ENCODE peak calls at places on chromosomes 4 and X, in eight cellular contexts. X is endodermal cell, T is IMR-90, Q is left lung, N is upper lobe of right lung, F is GM23248, D is cardiac muscle cell, I is psoas muscle. G is an unnamed sample. For H3K9me3, the result is how much of the 10 kb centered on the place peaks cover.

GRCh38 chr4:1952046-1952700 is 56.6 kb downstream of the NELFA start:
- DNase-seq in X (no peak), T (no peak), Q (no peak), N (no peak), F (no peak), D (no peak), I (no peak), G (no peak)

GRCh38 chr4:168304744-168305459 is 13.7 kb downstream of the DDX60 start:
- DNase-seq in X (no peak), T (peak), Q (no peak), N (no peak), F (peak), D (peak), I (no peak), G (peak)

GRCh38 chr4:80446664-80447063 is 111.1 kb downstream of the CFAP299 start:
- DNase-seq in X (no peak), T (peak), Q (no peak), N (no peak), F (peak), D (no peak), I (no peak), G (no peak)

GRCh38 chr4:124806403-124806802 is 93.9 kb upstream of the ANKRD50 start:
- DNase-seq in X (no peak), T (peak), Q (no peak), N (no peak), F (peak), D (no peak), I (no peak), G (no peak)

GRCh38 chr4:16225681-16225995 is 633 bp downstream of the TAPT1 start:
- DNase-seq in X (no peak), T (no peak), Q (no peak), N (no peak), F (no peak), D (no peak), I (no peak), G (no peak)

GRCh38 chrX:110188701-110189558 is 129.0 kb downstream of the AMMECR1 start:
- DNase-seq in X (no peak), T (peak), Q (no peak), N (no peak), F (no peak), D (no peak), I (no peak), G (peak)

GRCh38 chrX:37420179-37420578 is 71.0 kb downstream of the PRRG1 start:
- DNase-seq in X (no peak), T (peak), Q (no peak), N (no peak), F (peak), D (no peak), I (no peak), G (no peak)

GRCh38 chr4:35934370-35934981 is 309.8 kb downstream of the ARAP2 start:
- DNase-seq in X (no peak), T (peak), Q (no peak), N (no peak), F (peak), D (peak), I (no peak), G (no peak)

GRCh38 chr4:73936969-73937368 is 44.9 kb downstream of the PF4 start:
- DNase-seq in X (no peak), T (no peak), Q (no peak), N (no peak), F (no peak), D (no peak), I (no peak), G (no peak)

GRCh38 chr4:81135501-81135900 is 79.5 kb downstream of the PRKG2 start:
- DNase-seq in X (no peak), T (peak), Q (no peak), N (no peak), F (peak), D (peak), I (no peak), G (no peak)

GRCh38 chr4:40672528-40673522 is 43.2 kb upstream of the RBM47 start:
- DNase-seq in X (peak), T (peak), Q (peak), N (peak), F (peak), D (peak), I (peak), G (no peak)

GRCh38 chrX:130091976-130092522 is 18.2 kb downstream of the ELF4 start:
- DNase-seq in X (peak), T (no peak), Q (peak), N (peak), F (no peak), D (no peak), I (peak), G (no peak)

GRCh38 chrX:40644821-40645358 is 2.5 kb downstream of the CXorf38 start:
- DNase-seq in X (no peak), T (peak), Q (peak), N (peak), F (peak), D (peak), I (peak), G (peak)

GRCh38 chr4:182973421-182974340 is 56.5 kb upstream of the DCTD start:
- DNase-seq in X (no peak), T (peak), Q (no peak), N (no peak), F (no peak), D (peak), I (no peak), G (peak)

GRCh38 chr4:85761803-85762202 is 286.9 kb downstream of the ARHGAP24 start:
- DNase-seq in X (no peak), T (peak), Q (peak), N (no peak), F (peak), D (peak), I (peak), G (peak)

GRCh38 chrX:71936632-71937031 is 26.0 kb downstream of the NHSL2 start:
- DNase-seq in X (no peak), T (no peak), Q (no peak), N (no peak), F (no peak), D (no peak), I (no peak), G (no peak)
- H3K9me3 ChIP-seq in X (under half), T (under half), Q (under half), N (under half), F (under half), D (under half), I (under half), G (under half)

GRCh38 chrX:75327607-75328006 is 53.7 kb downstream of the UPRT start:
- DNase-seq in X (no peak), T (no peak), Q (no peak), N (no peak), F (no peak), D (no peak), I (no peak), G (no peak)
- H3K9me3 ChIP-seq in X (half or more), T (under half), Q (under half), N (under half), F (under half), D (under half), I (under half), G (under half)

DNA sequence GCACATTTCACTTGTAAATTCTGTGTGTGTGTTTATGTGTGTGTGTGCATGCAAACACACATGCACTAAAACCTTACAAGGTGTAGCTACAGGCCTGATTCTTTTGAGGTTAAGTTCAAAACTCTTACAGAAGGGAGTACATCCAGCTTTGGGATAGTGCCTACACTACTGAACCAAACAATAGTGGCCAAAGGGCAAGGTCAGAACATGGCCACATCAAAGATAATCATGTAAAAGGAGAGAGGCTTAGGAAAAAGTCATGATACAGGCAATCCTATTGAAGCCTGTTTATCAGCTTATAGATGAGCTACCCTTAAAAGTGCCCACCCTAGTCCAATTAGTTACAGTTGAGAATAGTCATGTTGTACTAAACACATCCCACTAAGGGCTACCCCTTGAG is 139.6 kb downstream of the IDS start:
- DNase-seq in X (no peak), T (no peak), Q (no peak), N (no peak), F (no peak), D (no peak), I (no peak), G (no peak)
- H3K9me3 ChIP-seq in X (under half), T (under half), Q (under half), N (under half), F (under half), D (under half), I (under half), G (under half)

GRCh38 chr4:61763682-61764081 is 563.6 kb downstream of the ADGRL3 start:
- DNase-seq in X (no peak), T (no peak), Q (no peak), N (no peak), F (no peak), D (no peak), I (no peak), G (no peak)

GRCh38 chr4:61762722-61763627 is 562.8 kb downstream of the ADGRL3 start:
- DNase-seq in X (no peak), T (no peak), Q (no peak), N (no peak), F (no peak), D (no peak), I (no peak), G (no peak)

DNA sequence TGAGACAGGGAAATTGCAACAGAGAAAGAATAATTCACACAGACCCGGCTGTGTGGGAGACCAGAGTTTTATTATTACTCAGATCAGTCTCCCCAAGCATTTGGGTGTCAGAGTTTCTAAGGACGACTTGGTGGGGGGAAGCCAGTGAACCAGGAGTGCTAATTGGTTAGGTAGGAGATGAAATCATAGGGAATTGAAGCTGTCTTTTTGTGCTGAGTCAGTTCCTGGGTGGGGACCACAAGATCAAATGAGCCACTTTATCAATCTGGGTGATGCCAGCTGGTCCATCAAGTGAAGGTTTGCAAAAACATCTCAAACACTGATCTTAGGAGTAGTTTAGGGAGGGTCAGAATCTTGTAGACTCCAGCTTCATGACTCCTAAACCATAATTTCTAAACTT is 560.7 kb downstream of the ADGRL3 start:
- DNase-seq in X (no peak), T (no peak), Q (no peak), N (no peak), F (no peak), D (no peak), I (no peak), G (no peak)
- H3K9me3 ChIP-seq in X (under half), T (under half), Q (under half), N (under half), F (under half), D (under half), I (under half), G (under half)

GRCh38 chr4:314296-314903 is 9.1 kb upstream of the ZNF732 start:
- DNase-seq in X (no peak), T (no peak), Q (no peak), N (no peak), F (no peak), D (no peak), I (no peak), G (no peak)
- H3K9me3 ChIP-seq in X (under half), T (under half), Q (under half), N (under half), F (under half), D (under half), I (under half), G (under half)

DNA sequence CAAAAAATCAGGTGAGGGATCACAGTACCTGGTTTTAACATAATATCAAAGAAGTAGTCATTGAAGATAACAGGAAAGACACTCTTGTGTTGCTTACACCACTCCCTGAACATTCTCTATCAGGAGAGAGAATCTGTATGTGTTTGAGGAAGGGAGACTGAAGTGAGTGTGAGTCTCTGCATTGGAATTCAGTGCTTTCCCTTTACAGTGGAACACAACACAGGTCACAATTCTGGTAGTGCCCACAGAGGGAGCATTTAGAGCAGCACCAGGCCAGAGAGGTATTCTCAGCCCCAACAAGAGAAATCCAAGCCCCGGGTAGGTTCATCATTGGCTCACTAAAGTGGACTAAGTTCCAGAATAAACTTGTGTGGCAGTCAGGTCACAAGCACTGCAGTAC is 64.7 kb upstream of the UBQLN2 start:
- DNase-seq in X (no peak), T (no peak), Q (no peak), N (no peak), F (no peak), D (no peak), I (no peak), G (no peak)
- H3K9me3 ChIP-seq in X (under half), T (under half), Q (under half), N (under half), F (under half), D (under half), I (under half), G (under half)

GRCh38 chr4:129062580-129062979 is 30.8 kb downstream of the SCLT1 start:
- DNase-seq in X (no peak), T (no peak), Q (no peak), N (no peak), F (no peak), D (no peak), I (no peak), G (no peak)
- H3K9me3 ChIP-seq in X (half or more), T (under half), Q (under half), N (under half), F (under half), D (under half), I (half or more), G (under half)

GRCh38 chr4:75412746-75413145 is 101.5 kb downstream of the RCHY1 start:
- DNase-seq in X (no peak), T (no peak), Q (no peak), N (no peak), F (no peak), D (no peak), I (no peak), G (no peak)
- H3K9me3 ChIP-seq in X (under half), T (under half), Q (under half), N (under half), F (under half), D (under half), I (under half), G (under half)

G was measured in MG63.